ENCODE peak calls at places on chromosomes 4 and X, in four cellular contexts. Q is cardiac muscle cell, X is cardiac fibroblast, V is tibial nerve. M is an unnamed sample.

GRCh38 chrX:21885568-21885967 is 29.8 kb downstream of the YY2 start:
- DNase-seq in Q (peak; percentile 71), X (peak; percentile 33), V (no peak), M (no peak)

GRCh38 chr4:54516556-54517215 is 141.1 kb upstream of the KIT start:
- DNase-seq in Q (peak; percentile 81), X (peak; percentile 43), V (no peak), M (peak; percentile 24)

GRCh38 chr4:4541661-4542570 is at the start of gene STX18:
- DNase-seq in Q (peak; percentile 93), X (peak; percentile 87), V (peak; percentile 71), M (peak; percentile 94)

GRCh38 chr4:73777612-73778011 is 37.2 kb downstream of the CXCL8 start:
- DNase-seq in Q (no peak), X (peak; percentile 87), V (no peak), M (peak; percentile 6)

GRCh38 chr4:1047106-1047975 is 35.9 kb downstream of the FGFRL1 start:
- DNase-seq in Q (no peak), X (no peak), V (no peak), M (no peak)

GRCh38 chr4:144787365-144788263 is 141.7 kb downstream of the HHIP start:
- DNase-seq in Q (peak; percentile 62), X (peak; percentile 72), V (no peak), M (peak; percentile 50)

GRCh38 chr4:86159216-86159615 is 200.6 kb downstream of the MAPK10 start:
- DNase-seq in Q (no peak), X (no peak), V (no peak), M (peak; percentile 29)

GRCh38 chr4:123398151-123398802 is 1.7 kb downstream of the SPRY1 start:
- DNase-seq in Q (peak; percentile 89), X (peak; percentile 65), V (peak; percentile 33), M (peak; percentile 80)

GRCh38 chr4:147465461-147465860 is 15.4 kb upstream of the EDNRA start:
- DNase-seq in Q (no peak), X (no peak), V (no peak), M (no peak)

GRCh38 chrX:148871422-148872152 is 371.2 kb downstream of the AFF2 start:
- DNase-seq in Q (no peak), X (peak; percentile 78), V (no peak), M (peak; percentile 53)

DNA sequence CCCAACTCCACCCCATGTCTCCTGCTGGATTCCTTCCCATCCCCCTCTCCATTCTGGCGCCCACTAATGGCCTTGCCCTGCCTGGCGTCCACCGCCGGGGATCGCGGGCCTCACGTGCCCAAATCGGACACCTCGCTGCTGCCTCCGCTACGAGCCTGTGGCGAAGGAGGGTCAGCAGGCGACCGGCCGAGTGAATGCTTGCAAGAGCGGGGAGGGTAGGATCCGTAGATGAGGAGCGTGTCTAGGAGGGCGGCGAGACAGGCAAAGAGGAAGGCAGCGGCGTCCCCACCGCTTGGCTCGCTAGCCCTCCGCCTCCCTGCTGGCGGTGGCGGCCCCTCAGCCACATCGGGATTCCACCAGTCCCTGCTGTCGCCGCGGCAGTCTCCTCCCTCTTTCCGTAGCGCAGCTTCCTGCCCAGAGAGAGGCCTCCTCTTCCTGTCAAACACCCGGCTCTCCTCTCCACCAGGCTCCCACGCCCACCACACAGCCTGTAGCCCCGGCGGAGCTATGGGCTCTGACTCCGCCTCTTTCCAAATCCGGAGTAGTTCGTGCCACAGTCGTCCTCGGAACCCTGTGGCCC is at the start of gene SPIN2B:
- DNase-seq in Q (peak; percentile 88), X (peak; percentile 76), V (peak; percentile 48), M (peak; percentile 72)
- TF ChIP-seq CTCF in Q (no peak), X (no peak), V (no peak), M (no peak)

GRCh38 chrX:120774611-120775010 is 101.1 kb downstream of the CT47B1 start:
- DNase-seq in Q (no peak), X (peak; percentile 29), V (no peak), M (no peak)
- H3K4me3 ChIP-seq in Q (no peak overlapping the region), X (no peak overlapping the region), V (no peak overlapping the region), M (no peak overlapping the region)

GRCh38 chr4:98928505-98929340 is at the start of gene EIF4E:
- DNase-seq in Q (peak; percentile 97), X (peak; percentile 99), V (peak; percentile 95), M (peak; percentile 99)
- TF ChIP-seq CTCF in Q (no peak), X (peak; percentile 10), V (peak; percentile 4), M (no peak)

GRCh38 chr4:110533940-110534339 is 58.0 kb downstream of the ENPEP start:
- DNase-seq in Q (no peak), X (peak; percentile 99), V (no peak), M (peak; percentile 97)
- H3K4me3 ChIP-seq in Q (no peak overlapping the region), X (no peak overlapping the region), V (no peak overlapping the region), M (no peak overlapping the region)

GRCh38 chr4:27692098-27692679 is 831.5 kb downstream of the STIM2 start:
- DNase-seq in Q (peak; percentile 42), X (peak; percentile 43), V (no peak), M (peak; percentile 81)
- TF ChIP-seq CTCF in Q (peak; percentile 48), X (peak; percentile 28), V (no peak), M (peak; percentile 73)

GRCh38 chr4:80264352-80264647 is 2.2 kb upstream of the FGF5 start:
- DNase-seq in Q (no peak), X (no peak), V (no peak), M (no peak)
- H3K4me3 ChIP-seq in Q (no peak overlapping the region), X (no peak overlapping the region), V (no peak overlapping the region), M (no peak overlapping the region)

M was measured in epithelial cell of esophagus.